ENCODE peak calls at places on chromosomes 1 and 21, in seven cellular contexts. R is cardiac fibroblast; G is A549; T is epithelial cell of esophagus; Z is left ventricle myocardium inferior; W is hepatocyte; E is CD8-positive, alpha-beta T cell. D is an unnamed sample.

GRCh38 chr1:61184035-61184713 is 101.8 kb downstream of the NFIA start:
- DNase-seq in Z (peak), G (peak), E (no peak), W (peak), R (peak), T (peak), D (peak)

GRCh38 chr1:228493141-228494043 is 6.2 kb downstream of the RNF187 start:
- DNase-seq in T (no peak), Z (no peak), R (no peak), E (no peak), W (no peak), G (no peak), D (no peak)

GRCh38 chr21:36893581-36893980 is 72.9 kb downstream of the HLCS start:
- DNase-seq in Z (no peak), W (no peak), G (no peak), E (no peak), T (no peak), R (no peak), D (no peak)

GRCh38 chr1:36144413-36144812 is 4.9 kb downstream of the TRAPPC3 start:
- DNase-seq in E (no peak), W (no peak), Z (no peak), R (no peak), T (no peak), G (no peak), D (no peak)

GRCh38 chr1:57162607-57163235 is 196.9 kb upstream of the C8B start:
- DNase-seq in T (no peak), E (no peak), R (no peak), G (no peak), W (no peak), Z (peak), D (no peak)

GRCh38 chr1:198496216-198497143 is 44.0 kb downstream of the ATP6V1G3 start:
- DNase-seq in W (no peak), G (no peak), Z (no peak), R (peak), T (peak), E (no peak), D (peak)

GRCh38 chr1:60132985-60133673 is 59.6 kb upstream of the C1orf87 start:
- DNase-seq in R (peak), T (peak), G (no peak), E (no peak), Z (no peak), W (peak), D (peak)

GRCh38 chr1:52348704-52349301 is 17.2 kb downstream of the CC2D1B start:
- DNase-seq in E (no peak), Z (no peak), W (peak), R (peak), G (peak), T (peak), D (peak)

GRCh38 chr21:23725576-23725975 is 1881.7 kb downstream of the MRPL39 start:
- DNase-seq in W (no peak), E (no peak), Z (no peak), G (no peak), T (no peak), R (no peak), D (no peak)

GRCh38 chr21:31343680-31344480 is at the start of gene TIAM1:
- DNase-seq in R (peak), T (peak), W (peak), Z (peak), E (no peak), G (peak), D (peak)

GRCh38 chr21:27425172-27425571 is 458.3 kb upstream of the ADAMTS5 start:
- DNase-seq in R (peak), E (no peak), G (no peak), T (peak), Z (no peak), W (no peak), D (peak)

GRCh38 chr21:16084776-16085364 is 355.1 kb downstream of the USP25 start:
- DNase-seq in T (no peak), E (no peak), W (no peak), R (peak), G (no peak), Z (peak), D (no peak)

GRCh38 chr1:17601643-17602382 is 62.3 kb downstream of the ARHGEF10L start:
- DNase-seq in E (no peak), W (no peak), G (no peak), R (no peak), T (no peak), Z (no peak), D (no peak)

GRCh38 chr1:224169876-224170275 is 13.2 kb upstream of the DEGS1 start:
- DNase-seq in W (no peak), E (no peak), G (no peak), R (no peak), Z (no peak), T (no peak), D (peak)

GRCh38 chr1:47196622-47197021 is 6.8 kb upstream of the PDZK1IP1 start:
- DNase-seq in W (no peak), T (no peak), E (no peak), G (no peak), Z (no peak), R (no peak), D (no peak)

GRCh38 chr1:34844252-34844634 is 15.3 kb downstream of the SMIM12 start:
- DNase-seq in G (no peak), E (no peak), Z (no peak), T (no peak), R (peak), W (no peak), D (no peak)

GRCh38 chr1:34847094-34847493 is 12.5 kb downstream of the SMIM12 start:
- DNase-seq in T (no peak), Z (no peak), G (no peak), R (no peak), W (no peak), E (no peak), D (no peak)

GRCh38 chr1:34843392-34844251 is 15.9 kb downstream of the SMIM12 start:
- DNase-seq in E (no peak), R (no peak), T (no peak), G (no peak), Z (no peak), W (no peak), D (peak)

GRCh38 chr1:34845131-34845901 is 14.2 kb downstream of the SMIM12 start:
- DNase-seq in Z (no peak), E (no peak), G (no peak), T (no peak), R (no peak), W (no peak), D (no peak)

DNA sequence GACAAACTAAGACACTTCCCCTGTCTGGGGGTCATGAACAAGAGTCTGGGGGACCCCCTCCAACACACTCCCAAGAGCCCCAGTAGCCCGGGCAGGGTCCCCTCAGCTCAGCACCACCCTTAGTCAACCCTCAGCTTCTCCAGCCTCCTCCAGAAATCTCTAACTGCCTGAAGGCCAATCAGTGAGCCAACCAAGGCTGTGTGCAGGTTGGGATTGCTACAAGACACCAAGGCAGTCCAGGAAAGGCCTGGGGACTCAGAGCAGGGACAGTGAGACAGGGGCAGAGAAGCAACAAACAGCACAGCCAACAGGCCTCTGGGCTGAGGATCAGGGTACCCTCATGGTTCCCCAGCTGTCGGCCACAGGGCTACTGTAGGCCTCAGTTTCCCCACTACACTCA is 13.3 kb downstream of the SMIM12 start:
- DNase-seq in Z (no peak), E (no peak), R (no peak), G (no peak), W (no peak), T (no peak), D (no peak)
- H3K4me3 ChIP-seq in Z (no peak), E (no peak), R (no peak), G (no peak), W (no peak), T (no peak), D (no peak)

DNA sequence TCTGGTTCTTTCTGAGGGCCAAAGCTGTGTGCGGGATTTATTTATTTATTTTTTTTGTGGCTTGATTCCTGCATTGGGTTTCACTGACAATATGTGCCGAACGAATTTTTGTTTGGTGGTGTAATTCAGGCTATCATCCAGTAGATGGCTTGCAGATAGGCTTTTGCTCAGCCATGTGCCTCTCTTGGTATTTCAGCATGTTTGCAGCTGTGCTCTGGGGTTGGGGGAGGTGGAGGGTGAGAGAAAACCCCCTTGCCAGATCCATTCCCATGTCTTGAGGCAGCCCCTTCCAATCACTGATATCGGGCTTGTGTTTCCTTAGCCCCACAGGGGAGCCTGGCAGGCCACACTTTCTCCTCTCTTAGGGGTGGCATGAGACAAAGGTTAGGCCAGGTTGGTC is 302.4 kb downstream of the PTGER3 start:
- DNase-seq in G (no peak), R (peak), T (peak), W (no peak), Z (no peak), E (no peak), D (peak)
- TF ChIP-seq CTCF in G (no peak), R (peak), T (peak), W (peak), Z (no peak), E (no peak), D (peak)

DNA sequence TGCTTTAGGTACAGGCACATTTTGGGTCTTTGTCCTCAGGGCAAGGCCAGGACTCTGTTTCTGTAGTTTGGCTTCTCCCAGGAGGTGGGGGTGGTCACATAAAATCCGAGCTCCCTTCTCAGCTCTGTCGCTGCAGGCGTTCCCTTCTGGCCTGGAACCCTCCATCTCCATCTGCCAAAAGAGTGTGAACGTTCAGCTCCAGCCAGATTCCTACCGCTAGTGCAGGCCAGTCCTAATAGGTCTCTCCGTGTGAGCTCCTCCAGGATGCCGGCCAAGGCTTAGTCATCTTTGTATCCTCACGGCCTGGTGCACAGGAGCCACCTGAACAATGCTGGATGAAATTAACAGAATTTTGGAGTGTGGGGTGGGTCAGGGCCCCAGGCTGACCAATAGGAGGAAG is 19.9 kb upstream of the KCNA10 start:
- DNase-seq in W (no peak), E (no peak), T (no peak), G (no peak), R (no peak), Z (no peak), D (no peak)
- H3K4me3 ChIP-seq in W (no peak), E (no peak), T (no peak), G (no peak), R (no peak), Z (no peak), D (no peak)

GRCh38 chr1:195462152-195462551 is 1146.1 kb downstream of the KCNT2 start:
- DNase-seq in T (no peak), G (no peak), E (no peak), W (no peak), R (no peak), Z (no peak), D (no peak)

GRCh38 chr1:195462646-195463045 is 1145.6 kb downstream of the KCNT2 start:
- DNase-seq in W (no peak), R (no peak), Z (no peak), T (peak), G (no peak), E (no peak), D (peak)

DNA sequence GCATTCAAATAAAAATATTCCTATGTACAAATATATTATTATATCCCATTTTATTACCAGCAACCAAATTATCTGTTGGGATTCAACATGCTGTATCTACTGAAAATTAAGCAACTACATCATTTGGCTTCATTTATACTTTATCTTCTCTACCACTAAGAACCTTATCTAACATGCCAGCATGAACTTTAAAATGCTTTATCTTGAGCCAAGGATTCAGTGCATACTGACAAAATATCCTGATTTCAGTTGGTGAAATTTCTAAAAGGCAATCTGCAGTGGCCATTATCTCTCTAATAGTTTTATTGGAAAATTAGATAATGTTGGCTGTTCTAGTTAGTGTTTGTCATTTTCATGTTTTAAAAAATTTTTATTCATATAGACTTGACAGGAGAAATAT is 1149.9 kb downstream of the KCNT2 start:
- DNase-seq in R (no peak), G (no peak), T (no peak), E (no peak), Z (no peak), W (no peak), D (no peak)
- TF ChIP-seq CTCF in R (no peak), G (no peak), T (no peak), E (no peak), Z (no peak), W (no peak), D (no peak)

GRCh38 chr1:6243993-6244392 is at the start of gene HES3:
- DNase-seq in R (no peak), G (no peak), W (no peak), Z (no peak), E (no peak), T (no peak), D (no peak)
- H3K4me3 ChIP-seq in R (no peak), G (no peak), W (no peak), Z (no peak), E (no peak), T (no peak), D (no peak)

DNA sequence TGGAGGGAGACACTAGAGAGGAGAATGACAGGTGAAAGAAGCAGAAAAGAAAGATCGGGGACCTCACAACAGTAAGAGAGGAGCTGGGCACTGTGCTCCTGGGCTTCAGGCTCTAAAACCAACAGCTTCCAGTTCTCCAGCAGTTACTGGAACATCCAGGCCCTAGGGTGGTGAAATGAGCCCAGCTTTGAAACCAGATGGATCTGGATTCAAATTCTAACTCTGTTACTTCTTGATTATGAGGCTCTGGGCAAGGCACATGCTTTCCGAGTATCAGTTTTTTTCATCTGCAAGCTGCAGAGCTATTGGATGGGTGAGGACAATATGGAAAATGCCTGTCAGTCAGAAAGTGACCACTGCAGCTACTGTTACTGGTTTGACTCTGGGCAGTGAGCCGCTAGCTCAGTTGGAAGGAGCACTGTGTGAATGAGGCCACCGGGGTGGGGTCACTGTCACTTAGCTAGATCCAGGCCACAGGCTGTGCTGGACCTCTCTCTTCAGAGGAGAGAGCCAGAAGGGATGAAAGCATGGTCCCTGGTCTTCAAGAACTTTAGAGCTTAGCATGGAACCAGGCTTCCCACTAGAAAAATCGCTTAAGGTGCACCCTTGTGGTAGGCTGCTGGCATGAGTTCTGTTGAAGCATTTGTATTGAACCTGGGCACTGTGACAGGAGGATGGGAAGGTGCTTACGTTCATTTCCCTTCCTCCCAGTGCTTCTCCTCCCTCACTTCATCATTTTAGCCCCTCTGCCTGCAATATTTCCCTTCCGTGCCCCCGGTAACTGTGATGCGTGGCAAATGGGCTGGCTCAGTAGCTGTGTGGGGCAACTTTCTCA is 12.2 kb downstream of the PLEKHO1 start:
- DNase-seq in E (no peak), T (peak), W (peak), G (peak), Z (no peak), R (peak), D (peak)
- TF ChIP-seq CTCF in E (peak), T (peak), W (no peak), G (no peak), Z (no peak), R (no peak), D (peak)

DNA sequence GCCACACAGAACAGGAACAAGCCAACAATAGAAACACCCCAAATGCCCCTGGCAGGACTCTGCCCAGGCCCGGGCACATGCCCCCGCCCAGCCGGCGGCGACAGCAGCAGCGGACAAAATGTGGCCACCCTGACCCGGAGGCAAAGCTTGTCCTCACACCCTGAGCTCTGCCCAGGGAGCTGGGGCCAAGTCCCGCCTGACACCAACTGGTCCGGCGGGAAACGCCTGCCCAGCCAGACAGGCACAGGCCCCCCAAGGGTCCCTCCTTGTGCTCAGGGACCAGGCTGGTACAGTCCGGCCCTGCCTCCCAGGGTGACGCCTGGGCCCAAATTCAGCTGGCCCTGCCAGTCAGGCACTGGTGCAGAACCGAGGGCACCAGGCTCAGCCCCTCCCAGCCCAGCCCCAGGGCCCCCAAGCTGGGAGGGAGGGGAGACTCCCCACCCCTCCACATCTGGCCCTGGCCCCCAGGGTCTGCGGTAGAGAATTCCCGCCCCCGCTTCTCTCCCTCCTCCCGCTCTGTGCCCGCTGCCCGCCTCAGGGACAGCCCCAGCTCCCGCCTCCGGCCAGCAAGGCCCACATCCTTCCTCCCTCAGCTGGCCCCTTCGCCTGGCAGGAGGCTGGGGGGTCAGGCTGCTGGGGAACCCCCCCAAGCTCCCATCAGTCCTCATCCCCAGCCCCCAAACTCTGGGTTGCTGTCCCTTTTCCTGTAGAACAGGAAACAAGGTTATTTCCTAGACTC is 2.0 kb downstream of the AHDC1 start:
- DNase-seq in W (peak), R (no peak), T (no peak), G (no peak), Z (peak), E (no peak), D (no peak)
- H3K4me3 ChIP-seq in W (peak), R (peak), T (peak), G (peak), Z (peak), E (peak), D (peak)

GRCh38 chr1:245556057-245556456 is 401.3 kb downstream of the KIF26B start:
- DNase-seq in T (no peak), E (no peak), Z (no peak), G (no peak), R (no peak), W (no peak), D (no peak)

GRCh38 chr1:245552331-245552730 is 397.5 kb downstream of the KIF26B start:
- DNase-seq in R (no peak), W (no peak), T (no peak), Z (no peak), E (no peak), G (no peak), D (no peak)

GRCh38 chr1:245549981-245550701 is 395.4 kb downstream of the KIF26B start:
- DNase-seq in R (no peak), E (no peak), Z (no peak), T (no peak), G (no peak), W (no peak), D (peak)

GRCh38 chr1:245550702-245551008 is 395.9 kb downstream of the KIF26B start:
- DNase-seq in G (no peak), W (no peak), R (no peak), T (no peak), E (no peak), Z (no peak), D (no peak)

DNA sequence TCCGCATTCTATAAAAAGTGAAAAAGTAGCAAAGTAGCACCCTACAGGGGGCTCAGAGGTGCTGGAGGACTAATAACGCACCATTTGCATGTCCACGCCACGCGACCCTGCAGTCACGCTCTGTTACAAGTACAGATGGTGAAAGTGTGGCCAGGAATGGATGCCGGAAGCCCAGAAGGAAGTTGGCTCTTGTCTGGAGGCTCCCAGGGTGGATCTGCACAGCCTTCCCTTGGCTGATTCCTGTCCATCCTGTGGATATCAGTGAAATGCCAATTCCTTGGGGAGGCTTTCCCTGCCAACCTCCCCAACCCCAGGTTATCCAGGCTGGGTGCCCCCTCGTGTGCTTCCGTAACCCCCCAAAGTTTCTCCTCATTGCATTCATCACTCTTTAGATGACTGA is 396.8 kb downstream of the KIF26B start:
- DNase-seq in W (no peak), G (no peak), R (no peak), Z (no peak), E (no peak), T (no peak), D (no peak)
- TF ChIP-seq CTCF in W (no peak), G (no peak), R (no peak), Z (no peak), E (no peak), T (no peak), D (no peak)

DNA sequence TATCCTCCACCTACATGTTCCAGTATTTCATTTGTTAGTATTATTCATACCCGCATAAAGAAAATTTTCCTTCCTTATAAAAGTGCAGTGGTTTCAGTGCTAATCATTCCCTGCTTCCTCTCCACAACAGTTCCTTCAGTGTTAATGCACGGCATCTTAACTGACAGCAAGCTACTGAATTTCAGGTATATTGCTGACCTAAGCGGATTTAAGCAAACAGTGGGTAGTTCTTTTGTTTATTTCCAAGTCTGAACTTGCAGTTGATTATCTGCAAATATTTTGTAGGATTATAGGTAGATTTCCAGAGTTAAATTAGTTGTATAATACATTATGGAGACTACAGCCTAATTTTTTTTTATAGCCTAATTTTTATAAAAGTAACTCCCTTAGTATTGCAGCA is 15.1 kb upstream of the DR1 start:
- DNase-seq in G (no peak), E (no peak), R (no peak), W (no peak), Z (no peak), T (no peak), D (no peak)
- H3K4me3 ChIP-seq in G (no peak), E (no peak), R (no peak), W (no peak), Z (no peak), T (no peak), D (no peak)

D was measured in choroid plexus epithelial cell.